ENCODE peak calls at places on chromosomes 11 and 22, in four cellular contexts. T is stimulated activated CD4-positive, alpha-beta T cell treated with anti-CD3 and anti-CD28 coated beads, Interleukin-1b, Interleukin-23, amount 100 ng/mL, for 1 hour; K is cardiac muscle cell; L is thoracic aorta. Q is an unnamed sample.

GRCh38 chr11:116895053-116895757 is 57.8 kb upstream of the APOA1 start:
- DNase-seq in T (no peak), K (peak), L (no peak), Q (no peak)

GRCh38 chr22:44329179-44329796 is 16.5 kb upstream of the SHISAL1 start:
- DNase-seq in T (no peak), K (no peak), L (no peak), Q (no peak)

GRCh38 chr11:68589817-68590216 is 94.5 kb upstream of the GAL start:
- DNase-seq in L (no peak), K (no peak), T (no peak), Q (no peak)

GRCh38 chr11:129933262-129933661 is 37.9 kb upstream of the NFRKB start:
- DNase-seq in K (no peak), T (no peak), L (no peak), Q (no peak)

GRCh38 chr11:104609297-104609696 is 289.0 kb downstream of the CASP12 start:
- DNase-seq in K (peak), L (no peak), T (peak), Q (no peak)

GRCh38 chr11:132715041-132715440 is 817.3 kb downstream of the OPCML start:
- DNase-seq in T (no peak), K (peak), L (no peak), Q (no peak)

GRCh38 chr22:47205081-47205491 is 442.6 kb downstream of the TBC1D22A start:
- DNase-seq in L (no peak), T (no peak), K (no peak), Q (no peak)

GRCh38 chr11:33932721-33933120 is 40.8 kb upstream of the LMO2 start:
- DNase-seq in L (no peak), K (no peak), T (no peak), Q (no peak)

GRCh38 chr22:11629661-11630385 is 3898.2 kb upstream of the OR11H1 start:
- DNase-seq in K (no peak), L (no peak), T (no peak), Q (no peak)